ENCODE peak calls at places on chromosome X, in eight cellular contexts. O is HFFc6; L is ascending aorta; Q is DMS 273 treated with DMSO at 0.1 percent for 48 hours; E is foreskin keratinocyte; Y is activated CD4-positive, CD25-positive, alpha-beta regulatory T cell treated with anti-CD3 and anti-CD28 coated beads, Interleukin-2, amount 50 U/mL, for 72 hours; C is stromal cell of bone marrow; U is ELF-1. P is an unnamed sample.

GRCh38 chrX:134990475-134991473 is at the start of gene SMIM10:
- DNase-seq in O (peak), L (peak), Q (no peak), E (no peak), Y (peak), C (peak), U (peak), P (peak)

GRCh38 chrX:41781500-41781899 is 57.5 kb downstream of the GPR82 start:
- DNase-seq in O (peak), L (no peak), Q (no peak), E (no peak), Y (no peak), C (no peak), U (peak), P (peak)

GRCh38 chrX:136214551-136214950 is 36.6 kb downstream of the MAP7D3 start:
- DNase-seq in O (peak), L (no peak), Q (no peak), E (peak), Y (no peak), C (no peak), U (peak), P (no peak)

GRCh38 chrX:20217279-20217678 is 49.4 kb downstream of the RPS6KA3 start:
- DNase-seq in O (peak), L (no peak), Q (no peak), E (peak), Y (no peak), C (peak), U (no peak), P (peak)

GRCh38 chrX:40945366-40945713 is 139.9 kb upstream of the USP9X start:
- DNase-seq in O (peak), L (no peak), Q (peak), E (no peak), Y (no peak), C (peak), U (no peak), P (peak)

GRCh38 chrX:65589304-65589703 is 54.7 kb upstream of the LAS1L start:
- DNase-seq in O (no peak), L (no peak), Q (no peak), E (no peak), Y (no peak), C (no peak), U (no peak), P (no peak)

GRCh38 chrX:132292753-132293152 is 73.5 kb upstream of the RAP2C start:
- DNase-seq in O (peak), L (no peak), Q (no peak), E (no peak), Y (no peak), C (peak), U (peak), P (peak)

GRCh38 chrX:53281321-53281822 is at the start of gene IQSEC2:
- DNase-seq in O (peak), L (peak), Q (peak), E (no peak), Y (no peak), C (peak), U (peak), P (peak)

GRCh38 chrX:56788229-56788628 is 59.2 kb downstream of the NBDY start:
- DNase-seq in O (no peak), L (peak), Q (no peak), E (no peak), Y (no peak), C (no peak), U (no peak), P (no peak)

GRCh38 chrX:7119927-7120577 is 27.5 kb upstream of the STS start:
- DNase-seq in O (no peak), L (no peak), Q (no peak), E (no peak), Y (no peak), C (no peak), U (no peak), P (no peak)

GRCh38 chrX:3815896-3816664 is 102.6 kb upstream of the PRKX start:
- DNase-seq in O (peak), L (peak), Q (no peak), E (no peak), Y (peak), C (peak), U (peak), P (peak)